ENCODE peak calls at places on chromosomes 4 and X, in six cellular contexts. Y is foreskin fibroblast, Z is tibial nerve, J is Calu3, A is MM.1S, H is sigmoid colon. P is an unnamed sample.

GRCh38 chr4:40003986-40004385 is 26.3 kb upstream of the PDS5A start:
- DNase-seq in H (no peak), A (no peak), J (no peak), Y (peak), Z (no peak), P (no peak)

GRCh38 chr4:143294710-143295109 is 42.0 kb upstream of the GAB1 start:
- DNase-seq in Z (no peak), J (no peak), A (no peak), H (no peak), Y (no peak), P (no peak)

GRCh38 chr4:4860803-4861591 is 1.5 kb downstream of the MSX1 start:
- DNase-seq in H (no peak), J (no peak), Y (no peak), Z (no peak), A (no peak), P (no peak)

GRCh38 chr4:8019396-8020365 is 80.0 kb upstream of the AFAP1 start:
- DNase-seq in H (no peak), A (no peak), Y (no peak), Z (no peak), J (peak), P (no peak)

GRCh38 chrX:115449742-115450141 is 111.2 kb upstream of the PLS3 start:
- DNase-seq in Y (peak), H (peak), J (peak), A (no peak), Z (peak), P (no peak)

GRCh38 chrX:118795528-118795927 is 28.1 kb upstream of the ZCCHC12 start:
- DNase-seq in Y (no peak), H (no peak), A (no peak), Z (no peak), J (no peak), P (no peak)

GRCh38 chr4:139950568-139950967 is 203.4 kb downstream of the MAML3 start:
- DNase-seq in H (no peak), Y (no peak), Z (no peak), A (peak), J (no peak), P (peak)

GRCh38 chr4:64882311-64883086 is 473.2 kb upstream of the TECRL start:
- DNase-seq in Y (no peak), A (peak), H (no peak), J (no peak), Z (no peak), P (no peak)

GRCh38 chr4:82798168-82799005 is at the start of gene SCD5:
- DNase-seq in H (peak), Z (peak), A (peak), Y (peak), J (peak), P (peak)

GRCh38 chr4:27861381-27861787 is 1000.7 kb downstream of the STIM2 start:
- DNase-seq in Y (no peak), J (peak), H (no peak), A (peak), Z (no peak), P (no peak)

GRCh38 chr4:132114885-132115284 is 1034.2 kb upstream of the PCDH10 start:
- DNase-seq in Z (no peak), H (no peak), J (no peak), Y (peak), A (no peak), P (no peak)

GRCh38 chr4:142331646-142332045 is 514.5 kb downstream of the INPP4B start:
- DNase-seq in J (no peak), A (no peak), Y (no peak), Z (no peak), H (no peak), P (no peak)

GRCh38 chr4:65250916-65251315 is 419.4 kb downstream of the EPHA5 start:
- DNase-seq in A (no peak), Y (no peak), H (no peak), Z (no peak), J (no peak), P (no peak)

GRCh38 chr4:66273110-66273509 is 602.8 kb upstream of the EPHA5 start:
- DNase-seq in Z (no peak), J (no peak), A (no peak), H (no peak), Y (no peak), P (no peak)

GRCh38 chr4:17708992-17709759 is 72.2 kb downstream of the FAM184B start:
- DNase-seq in J (no peak), Z (no peak), Y (no peak), A (no peak), H (no peak), P (no peak)

GRCh38 chr4:184250795-184251679 is 33.4 kb upstream of the ENPP6 start:
- DNase-seq in Z (no peak), H (no peak), Y (peak), A (peak), J (peak), P (peak)

GRCh38 chr4:134024251-134024650 is 177.3 kb downstream of the PABPC4L start:
- DNase-seq in H (no peak), Y (no peak), Z (no peak), A (no peak), J (peak), P (no peak)

GRCh38 chr4:6360385-6360784 is 90.7 kb downstream of the WFS1 start:
- DNase-seq in Y (peak), Z (no peak), J (no peak), H (no peak), A (no peak), P (no peak)

GRCh38 chrX:105018865-105019264 is 201.6 kb downstream of the TEX13A start:
- DNase-seq in Y (no peak), J (no peak), A (no peak), Z (no peak), H (no peak), P (no peak)

GRCh38 chr4:86926428-86927086 is 8.3 kb upstream of the AFF1 start:
- DNase-seq in Z (no peak), Y (no peak), A (no peak), J (no peak), H (no peak), P (no peak)

GRCh38 chr4:7857238-7857701 is 82.4 kb downstream of the AFAP1 start:
- DNase-seq in J (no peak), H (peak), Z (no peak), Y (peak), A (no peak), P (no peak)

GRCh38 chr4:109931318-109931717 is 18.6 kb downstream of the EGF start:
- DNase-seq in Z (no peak), H (no peak), Y (no peak), J (no peak), A (no peak), P (no peak)
- TF ChIP-seq CTCF in Z (no peak), H (no peak), Y (no peak), J (no peak), A (no peak), P (no peak)

DNA sequence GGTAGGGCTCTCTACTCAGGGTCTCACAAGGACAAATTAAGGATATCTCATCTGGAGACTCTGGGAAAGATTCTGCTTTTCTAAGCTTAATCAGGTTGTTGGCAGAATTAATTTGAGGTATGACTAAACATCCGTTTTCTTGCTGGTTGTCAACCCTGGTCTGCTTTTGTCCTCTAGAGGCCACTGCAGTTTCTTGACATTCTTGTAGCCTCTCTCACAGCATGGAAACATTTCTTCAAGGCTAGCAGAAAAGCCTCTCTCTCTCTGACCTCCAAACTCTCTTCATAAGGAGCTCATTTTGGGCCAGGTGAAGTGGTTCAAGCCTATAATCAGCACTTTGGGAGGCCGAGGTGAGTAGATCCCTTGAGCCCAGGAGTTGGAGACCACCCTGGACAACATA is 749.5 kb upstream of the PCDH7 start:
- DNase-seq in A (no peak), Z (no peak), J (no peak), Y (no peak), H (no peak), P (no peak)
- TF ChIP-seq CTCF in A (no peak), Z (no peak), J (no peak), Y (no peak), H (no peak), P (no peak)

GRCh38 chr4:137283737-137284136 is 248.6 kb downstream of the PCDH18 start:
- DNase-seq in Y (no peak), H (no peak), J (no peak), A (peak), Z (no peak), P (no peak)
- TF ChIP-seq CTCF in Y (peak), H (no peak), J (no peak), A (no peak), Z (no peak), P (no peak)

GRCh38 chrX:110125435-110125834 is 122.5 kb downstream of the TMEM164 start:
- DNase-seq in J (peak), Y (no peak), Z (no peak), H (no peak), A (no peak), P (no peak)
- TF ChIP-seq CTCF in J (no peak), Y (peak), Z (no peak), H (no peak), A (no peak), P (peak)

P was measured in GM13976.